ENCODE peak calls at places on chromosomes 13 and 19, in four cellular contexts. P, W, K and Q are unnamed samples.

GRCh38 chr19:58154287-58154678 is 3.7 kb upstream of the ZNF329 start:
- DNase-seq in P (no peak), W (peak; percentile 6), K (peak; percentile 38), Q (no peak)

GRCh38 chr13:30862707-30863106 is 43.4 kb upstream of the MEDAG start:
- DNase-seq in P (no peak), W (no peak), K (no peak), Q (no peak)

GRCh38 chr13:44030615-44031014 is 150.9 kb downstream of the LACC1 start:
- DNase-seq in P (no peak), W (no peak), K (no peak), Q (no peak)

GRCh38 chr19:35265126-35265995 is 3.4 kb upstream of the USF2 start:
- DNase-seq in P (no peak), W (no peak), K (no peak), Q (no peak)

GRCh38 chr13:109500146-109500773 is 286.1 kb downstream of the IRS2 start:
- DNase-seq in P (no peak), W (no peak), K (no peak), Q (peak; percentile 5)

GRCh38 chr19:51440846-51441409 is 17.3 kb downstream of the SIGLEC8 start:
- DNase-seq in P (no peak), W (peak; percentile 70), K (no peak), Q (no peak)

GRCh38 chr19:38057954-38058690 is 151.1 kb downstream of the SIPA1L3 start:
- DNase-seq in P (no peak), W (no peak), K (peak; percentile 58), Q (no peak)

GRCh38 chr19:10045371-10045770 is 32.1 kb downstream of the RDH8 start:
- DNase-seq in P (no peak), W (no peak), K (no peak), Q (no peak)

GRCh38 chr19:12838893-12839656 is 760 bp downstream of the MAST1 start:
- DNase-seq in P (no peak), W (no peak), K (no peak), Q (no peak)

GRCh38 chr19:12794196-12794921 is 3.1 kb downstream of the JUNB start:
- DNase-seq in P (no peak), W (no peak), K (no peak), Q (no peak)

GRCh38 chr19:33429891-33430673 is 56.6 kb downstream of the CEBPG start:
- DNase-seq in P (no peak), W (no peak), K (no peak), Q (no peak)

GRCh38 chr13:98004107-98004506 is 50.6 kb downstream of the IPO5 start:
- DNase-seq in P (no peak), W (no peak), K (no peak), Q (no peak)

GRCh38 chr19:39296055-39296645 is at the start of gene IFNL1:
- DNase-seq in P (no peak), W (no peak), K (no peak), Q (no peak)

GRCh38 chr13:21243045-21243842 is 66.8 kb downstream of the MRPL57 start:
- DNase-seq in P (no peak), W (peak; percentile 7), K (no peak), Q (no peak)

GRCh38 chr13:108915634-108916497 is 286.5 kb downstream of the MYO16 start:
- DNase-seq in P (peak; percentile 52), W (peak; percentile 56), K (peak; percentile 91), Q (peak; percentile 7)

GRCh38 chr19:34220472-34221063 is 33.8 kb upstream of the GARRE1 start:
- DNase-seq in P (no peak), W (peak; percentile 52), K (peak; percentile 67), Q (peak; percentile 59)

GRCh38 chr19:18496167-18496979 is 25.5 kb downstream of the ELL start:
- DNase-seq in P (no peak), W (peak; percentile 73), K (peak; percentile 32), Q (no peak)

GRCh38 chr19:1911098-1911497 is 5.9 kb downstream of the ADAT3 start:
- DNase-seq in P (no peak), W (no peak), K (no peak), Q (no peak)

GRCh38 chr13:28408235-28408848 is 86.6 kb downstream of the FLT1 start:
- DNase-seq in P (no peak), W (peak; percentile 92), K (no peak), Q (peak; percentile 15)

GRCh38 chr13:26584713-26585112 is 27.2 kb downstream of the WASF3 start:
- DNase-seq in P (no peak), W (no peak), K (no peak), Q (no peak)

GRCh38 chr13:91017031-91017668 is 330.3 kb upstream of the MIR17HG start:
- DNase-seq in P (peak; percentile 9), W (peak; percentile 91), K (no peak), Q (peak; percentile 89)

GRCh38 chr13:31048521-31048920 is 113.2 kb downstream of the HSPH1 start:
- DNase-seq in P (no peak), W (no peak), K (no peak), Q (no peak)

GRCh38 chr13:57865600-57866294 is 234.2 kb downstream of the PCDH17 start:
- DNase-seq in P (no peak), W (no peak), K (no peak), Q (no peak)

GRCh38 chr19:7145494-7145893 is 76.0 kb downstream of the ZNF557 start:
- DNase-seq in P (no peak), W (no peak), K (peak; percentile 58), Q (no peak)

GRCh38 chr19:57165846-57166245 is 1.4 kb downstream of the DUXA start:
- DNase-seq in P (no peak), W (no peak), K (no peak), Q (no peak)

GRCh38 chr13:80858131-80858530 is 517.2 kb upstream of the SPRY2 start:
- DNase-seq in P (no peak), W (no peak), K (no peak), Q (no peak)

GRCh38 chr19:48553676-48554384 is 1.9 kb downstream of the SULT2B1 start:
- DNase-seq in P (no peak), W (peak; percentile 76), K (peak; percentile 69), Q (no peak)

GRCh38 chr19:2302319-2303208 is 5.4 kb downstream of the LINGO3 start:
- DNase-seq in P (no peak), W (peak; percentile 42), K (no peak), Q (no peak)

GRCh38 chr19:49546825-49547565 is 19.2 kb downstream of the RCN3 start:
- DNase-seq in P (peak; percentile 42), W (peak; percentile 76), K (peak; percentile 85), Q (peak; percentile 79)

GRCh38 chr13:48500652-48501197 is 32.2 kb downstream of the RCBTB2 start:
- DNase-seq in P (no peak), W (no peak), K (peak; percentile 41), Q (no peak)

GRCh38 chr13:50127017-50127725 is 111.9 kb downstream of the KCNRG start:
- DNase-seq in P (no peak), W (no peak), K (no peak), Q (no peak)

GRCh38 chr13:28181413-28181812 is 43.1 kb downstream of the PAN3 start:
- DNase-seq in P (no peak), W (no peak), K (no peak), Q (no peak)

GRCh38 chr19:8578642-8579265 is 1.5 kb upstream of the MYO1F start:
- DNase-seq in P (no peak), W (peak; percentile 83), K (peak; percentile 35), Q (peak; percentile 80)

DNA sequence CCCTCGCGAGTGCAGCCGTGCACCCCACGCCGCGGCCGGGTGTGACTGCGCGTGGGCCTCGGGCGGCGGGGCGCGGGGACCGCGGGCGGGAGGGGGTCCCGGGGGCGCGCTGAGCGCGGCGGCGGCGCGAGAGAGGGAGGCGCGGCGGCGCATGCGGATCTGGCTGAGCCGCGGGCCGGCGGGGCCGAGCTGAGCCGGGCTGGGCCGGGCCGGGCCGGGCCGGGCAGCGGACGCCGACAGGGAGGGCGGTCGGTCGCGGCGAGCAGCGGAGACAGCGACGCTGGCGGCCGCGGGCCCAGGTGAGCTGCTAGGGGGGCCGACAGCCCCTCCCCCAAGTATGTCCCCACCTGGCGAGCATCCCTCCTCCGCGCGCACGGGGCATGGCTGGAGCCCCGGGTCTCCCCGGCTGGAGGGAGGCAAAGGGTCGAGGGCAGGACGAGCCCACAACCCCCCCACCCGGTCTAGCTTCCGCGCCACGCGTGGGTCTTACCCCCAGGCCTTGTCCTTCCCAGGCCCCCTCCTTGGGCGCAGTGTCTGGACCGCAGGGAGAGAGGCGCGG is 285 bp downstream of the SPTBN4 start:
- DNase-seq in P (no peak), W (no peak), K (no peak), Q (no peak)
- TF ChIP-seq BHLHE40 in P (no peak), W (no peak), K (no peak), Q (no peak)

GRCh38 chr19:56086671-56087430 is 34.2 kb downstream of the ZNF787 start:
- DNase-seq in P (no peak), W (no peak), K (no peak), Q (no peak)

GRCh38 chr19:56087647-56088346 is 33.3 kb downstream of the ZNF787 start:
- DNase-seq in P (no peak), W (no peak), K (no peak), Q (no peak)

GRCh38 chr19:56084835-56085536 is 36.1 kb downstream of the ZNF787 start:
- DNase-seq in P (no peak), W (no peak), K (no peak), Q (no peak)

GRCh38 chr19:56083668-56084067 is 37.4 kb downstream of the ZNF787 start:
- DNase-seq in P (no peak), W (peak; percentile 60), K (no peak), Q (no peak)

DNA sequence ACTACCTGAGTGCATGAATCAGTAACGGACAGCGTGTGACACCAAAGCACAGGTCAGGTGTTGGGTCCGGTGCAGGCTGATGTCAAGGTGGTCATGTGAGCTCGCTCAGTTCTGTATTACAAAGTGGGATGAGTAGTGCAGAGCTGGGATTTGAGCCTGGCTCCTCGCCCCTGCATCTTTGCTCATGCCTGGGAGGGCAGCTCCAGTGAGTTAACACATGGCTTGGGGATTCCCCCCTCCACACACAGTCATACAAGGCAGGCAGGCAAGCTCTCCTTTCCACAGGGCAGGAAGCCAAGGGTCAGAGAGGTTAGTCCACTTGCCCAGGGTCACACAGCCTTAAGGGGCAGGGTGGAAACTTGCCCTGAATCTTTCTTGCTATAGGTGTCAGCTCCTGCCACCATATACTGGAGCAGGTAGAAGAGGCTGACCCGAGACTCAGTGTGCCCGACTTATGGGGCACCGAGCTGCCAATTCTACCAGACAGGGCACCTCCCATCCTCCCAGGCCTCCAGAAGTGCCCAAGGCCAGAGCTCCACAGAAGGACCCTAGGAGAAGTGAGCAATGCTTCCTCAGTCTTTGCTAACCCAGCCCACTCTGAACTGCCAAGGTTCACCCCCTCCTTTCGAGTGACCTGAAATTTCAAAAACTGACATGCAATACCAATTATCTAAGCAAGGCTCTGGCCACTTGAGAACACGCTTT is 35.4 kb downstream of the ZNF787 start:
- DNase-seq in P (no peak), W (no peak), K (no peak), Q (no peak)
- TF ChIP-seq TARDBP in P (no peak), W (no peak), K (no peak), Q (no peak)

DNA sequence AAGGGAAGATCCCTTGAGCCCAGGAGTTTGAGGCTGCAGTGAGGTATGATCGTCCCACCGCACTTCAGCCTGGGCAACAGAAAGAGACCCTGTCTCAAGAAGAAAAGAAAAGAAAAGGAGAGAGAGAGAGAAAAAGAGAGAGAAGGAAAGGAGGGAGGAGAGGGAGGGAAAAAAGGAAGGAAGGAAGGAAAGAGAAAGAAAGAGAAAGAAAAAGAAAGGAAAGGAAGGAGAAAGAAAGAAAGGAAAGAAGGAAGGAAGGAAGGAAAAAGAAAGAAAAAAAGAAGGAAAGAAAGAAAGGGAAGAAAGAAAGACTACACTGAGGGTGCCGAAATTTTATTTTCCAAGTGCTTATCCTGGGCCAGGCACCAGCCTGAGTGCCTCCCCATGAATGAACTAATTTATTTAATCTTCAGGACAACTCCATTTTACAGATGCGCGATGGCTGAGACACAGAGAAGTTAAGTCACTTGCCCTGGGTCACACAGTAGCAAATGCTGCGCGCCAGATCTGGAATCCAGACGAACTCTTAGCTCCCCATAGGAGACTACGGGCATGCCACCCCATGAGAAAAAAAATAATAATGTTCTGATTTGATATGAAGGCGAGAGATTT is 2.7 kb downstream of the CDC42EP5 start:
- DNase-seq in P (no peak), W (no peak), K (no peak), Q (no peak)
- TF ChIP-seq FOXK2 in P (no peak), W (no peak), K (no peak), Q (no peak)

GRCh38 chr13:92158335-92158734 is 759.9 kb downstream of the GPC5 start:
- DNase-seq in P (no peak), W (no peak), K (no peak), Q (no peak)
- TF ChIP-seq BHLHE40 in P (no peak), W (no peak), K (no peak), Q (no peak)